ENCODE peak calls at places on chromosomes 11 and 22, in nine cellular contexts. One of them, this sample, is unnamed.

GRCh38 chr11:130689222-130689908 is 226.9 kb downstream of the SNX19 start:
- DNase-seq in stomach: no peak
- DNase-seq in naive thymus-derived CD4-positive, alpha-beta T cell: no peak
- DNase-seq in IMR-90: no peak
- DNase-seq in psoas muscle: no peak
- DNase-seq in PC-9: no peak
- DNase-seq in neuronal stem cell: no peak
- DNase-seq in mammary epithelial cell: no peak
- DNase-seq in ovary: no peak
- DNase-seq in this sample: no peak

GRCh38 chr11:112784323-112785073 is 176.7 kb upstream of the NCAM1 start:
- DNase-seq in PC-9: no peak
- DNase-seq in mammary epithelial cell: no peak
- DNase-seq in ovary: peak; percentile 88
- DNase-seq in IMR-90: no peak
- DNase-seq in naive thymus-derived CD4-positive, alpha-beta T cell: no peak
- DNase-seq in psoas muscle: peak; percentile 65
- DNase-seq in neuronal stem cell: no peak
- DNase-seq in stomach: no peak
- DNase-seq in this sample: peak; percentile 79

GRCh38 chr11:41379084-41379483 is 80.4 kb downstream of the LRRC4C start:
- DNase-seq in neuronal stem cell: no peak
- DNase-seq in mammary epithelial cell: no peak
- DNase-seq in psoas muscle: no peak
- DNase-seq in naive thymus-derived CD4-positive, alpha-beta T cell: no peak
- DNase-seq in IMR-90: no peak
- DNase-seq in PC-9: no peak
- DNase-seq in ovary: no peak
- DNase-seq in stomach: no peak
- DNase-seq in this sample: no peak

GRCh38 chr11:86488553-86488952 is 113.9 kb downstream of the CCDC81 start:
- DNase-seq in PC-9: no peak
- DNase-seq in psoas muscle: no peak
- DNase-seq in naive thymus-derived CD4-positive, alpha-beta T cell: no peak
- DNase-seq in IMR-90: no peak
- DNase-seq in neuronal stem cell: no peak
- DNase-seq in mammary epithelial cell: no peak
- DNase-seq in ovary: no peak
- DNase-seq in stomach: no peak
- DNase-seq in this sample: no peak

GRCh38 chr11:110505514-110506284 is 76.0 kb downstream of the FDX1 start:
- DNase-seq in stomach: no peak
- DNase-seq in ovary: no peak
- DNase-seq in naive thymus-derived CD4-positive, alpha-beta T cell: no peak
- DNase-seq in mammary epithelial cell: no peak
- DNase-seq in psoas muscle: peak; percentile 72
- DNase-seq in IMR-90: no peak
- DNase-seq in PC-9: no peak
- DNase-seq in neuronal stem cell: no peak
- DNase-seq in this sample: no peak

GRCh38 chr11:105713696-105714095 is 103.8 kb downstream of the GRIA4 start:
- DNase-seq in naive thymus-derived CD4-positive, alpha-beta T cell: no peak
- DNase-seq in PC-9: no peak
- DNase-seq in neuronal stem cell: no peak
- DNase-seq in mammary epithelial cell: no peak
- DNase-seq in stomach: no peak
- DNase-seq in ovary: no peak
- DNase-seq in psoas muscle: no peak
- DNase-seq in IMR-90: no peak
- DNase-seq in this sample: no peak

GRCh38 chr11:44737222-44737621 is 10.5 kb downstream of the TSPAN18 start:
- DNase-seq in IMR-90: no peak
- DNase-seq in neuronal stem cell: no peak
- DNase-seq in ovary: no peak
- DNase-seq in naive thymus-derived CD4-positive, alpha-beta T cell: no peak
- DNase-seq in PC-9: no peak
- DNase-seq in mammary epithelial cell: no peak
- DNase-seq in stomach: no peak
- DNase-seq in psoas muscle: no peak
- DNase-seq in this sample: no peak

GRCh38 chr11:73270855-73271477 is 1.2 kb upstream of the P2RY6 start:
- DNase-seq in stomach: peak; percentile 25
- DNase-seq in PC-9: no peak
- DNase-seq in IMR-90: no peak
- DNase-seq in mammary epithelial cell: no peak
- DNase-seq in naive thymus-derived CD4-positive, alpha-beta T cell: no peak
- DNase-seq in ovary: no peak
- DNase-seq in neuronal stem cell: no peak
- DNase-seq in psoas muscle: no peak
- DNase-seq in this sample: no peak

GRCh38 chr11:12112150-12112520 is 1.7 kb downstream of the MICAL2 start:
- DNase-seq in naive thymus-derived CD4-positive, alpha-beta T cell: no peak
- DNase-seq in ovary: no peak
- DNase-seq in mammary epithelial cell: peak; percentile 24
- DNase-seq in neuronal stem cell: no peak
- DNase-seq in PC-9: no peak
- DNase-seq in psoas muscle: no peak
- DNase-seq in stomach: no peak
- DNase-seq in IMR-90: no peak
- DNase-seq in this sample: no peak

GRCh38 chr22:50057868-50058311 is at the start of gene TTLL8:
- DNase-seq in IMR-90: no peak
- DNase-seq in PC-9: no peak
- DNase-seq in ovary: no peak
- DNase-seq in mammary epithelial cell: no peak
- DNase-seq in neuronal stem cell: no peak
- DNase-seq in psoas muscle: no peak
- DNase-seq in stomach: no peak
- DNase-seq in naive thymus-derived CD4-positive, alpha-beta T cell: no peak
- DNase-seq in this sample: no peak

GRCh38 chr11:66315921-66316811 is 678 bp downstream of the CD248 start:
- DNase-seq in stomach: no peak
- DNase-seq in naive thymus-derived CD4-positive, alpha-beta T cell: no peak
- DNase-seq in mammary epithelial cell: no peak
- DNase-seq in IMR-90: no peak
- DNase-seq in PC-9: no peak
- DNase-seq in ovary: no peak
- DNase-seq in neuronal stem cell: no peak
- DNase-seq in psoas muscle: peak; percentile 51
- DNase-seq in this sample: no peak

GRCh38 chr22:33883961-33884808 is 36.1 kb downstream of the LARGE1 start:
- DNase-seq in naive thymus-derived CD4-positive, alpha-beta T cell: no peak
- DNase-seq in PC-9: peak; percentile 23
- DNase-seq in neuronal stem cell: no peak
- DNase-seq in IMR-90: no peak
- DNase-seq in ovary: no peak
- DNase-seq in mammary epithelial cell: no peak
- DNase-seq in stomach: no peak
- DNase-seq in psoas muscle: peak; percentile 68
- DNase-seq in this sample: no peak

GRCh38 chr11:108494182-108494581 is 4.0 kb downstream of the POGLUT3 start:
- DNase-seq in IMR-90: no peak
- DNase-seq in PC-9: no peak
- DNase-seq in naive thymus-derived CD4-positive, alpha-beta T cell: no peak
- DNase-seq in ovary: no peak
- DNase-seq in psoas muscle: no peak
- DNase-seq in stomach: no peak
- DNase-seq in neuronal stem cell: no peak
- DNase-seq in mammary epithelial cell: no peak
- DNase-seq in this sample: no peak

GRCh38 chr22:46707827-46708570 is 30.1 kb downstream of the CERK start:
- DNase-seq in neuronal stem cell: no peak
- DNase-seq in PC-9: no peak
- DNase-seq in psoas muscle: no peak
- DNase-seq in ovary: no peak
- DNase-seq in mammary epithelial cell: no peak
- DNase-seq in IMR-90: no peak
- DNase-seq in naive thymus-derived CD4-positive, alpha-beta T cell: no peak
- DNase-seq in stomach: peak; percentile 83
- DNase-seq in this sample: no peak

GRCh38 chr22:46614070-46614931 is 5.9 kb upstream of the GRAMD4 start:
- DNase-seq in ovary: no peak
- DNase-seq in stomach: no peak
- DNase-seq in neuronal stem cell: no peak
- DNase-seq in psoas muscle: no peak
- DNase-seq in IMR-90: no peak
- DNase-seq in PC-9: no peak
- DNase-seq in mammary epithelial cell: no peak
- DNase-seq in naive thymus-derived CD4-positive, alpha-beta T cell: peak; percentile 90
- DNase-seq in this sample: no peak

GRCh38 chr22:44924724-44925123 is 85.1 kb downstream of the PHF21B start:
- DNase-seq in IMR-90: no peak
- DNase-seq in psoas muscle: no peak
- DNase-seq in ovary: no peak
- DNase-seq in mammary epithelial cell: no peak
- DNase-seq in naive thymus-derived CD4-positive, alpha-beta T cell: no peak
- DNase-seq in PC-9: no peak
- DNase-seq in stomach: no peak
- DNase-seq in neuronal stem cell: no peak
- DNase-seq in this sample: no peak

GRCh38 chr11:65243773-65244172 is 18.0 kb upstream of the POLA2 start:
- DNase-seq in stomach: no peak
- DNase-seq in mammary epithelial cell: no peak
- DNase-seq in IMR-90: no peak
- DNase-seq in naive thymus-derived CD4-positive, alpha-beta T cell: no peak
- DNase-seq in PC-9: no peak
- DNase-seq in ovary: no peak
- DNase-seq in neuronal stem cell: no peak
- DNase-seq in psoas muscle: no peak
- DNase-seq in this sample: no peak

GRCh38 chr11:94379619-94380018 is 21.6 kb downstream of the GPR83 start:
- DNase-seq in stomach: no peak
- DNase-seq in PC-9: no peak
- DNase-seq in neuronal stem cell: no peak
- DNase-seq in naive thymus-derived CD4-positive, alpha-beta T cell: no peak
- DNase-seq in mammary epithelial cell: no peak
- DNase-seq in ovary: no peak
- DNase-seq in IMR-90: no peak
- DNase-seq in psoas muscle: no peak
- DNase-seq in this sample: no peak

GRCh38 chr11:19946681-19947080 is 213.6 kb downstream of the DBX1 start:
- DNase-seq in stomach: no peak
- DNase-seq in IMR-90: no peak
- DNase-seq in PC-9: no peak
- DNase-seq in ovary: no peak
- DNase-seq in naive thymus-derived CD4-positive, alpha-beta T cell: no peak
- DNase-seq in psoas muscle: no peak
- DNase-seq in mammary epithelial cell: no peak
- DNase-seq in neuronal stem cell: no peak
- DNase-seq in this sample: no peak
- H3K36me3 ChIP-seq in stomach: peaks cover 55% of the 10 kb centered on the region
- H3K36me3 ChIP-seq in IMR-90: peaks cover 20% of the 10 kb centered on the region
- H3K36me3 ChIP-seq in PC-9: no peaks in the 10 kb centered on the region
- H3K36me3 ChIP-seq in ovary: no peaks in the 10 kb centered on the region
- H3K36me3 ChIP-seq in naive thymus-derived CD4-positive, alpha-beta T cell: no peaks in the 10 kb centered on the region
- H3K36me3 ChIP-seq in psoas muscle: peaks cover 5% of the 10 kb centered on the region
- H3K36me3 ChIP-seq in mammary epithelial cell: peaks cover 2% of the 10 kb centered on the region
- H3K36me3 ChIP-seq in neuronal stem cell: peaks cover 55% of the 10 kb centered on the region
- H3K36me3 ChIP-seq in this sample: peaks cover 10% of the 10 kb centered on the region

DNA sequence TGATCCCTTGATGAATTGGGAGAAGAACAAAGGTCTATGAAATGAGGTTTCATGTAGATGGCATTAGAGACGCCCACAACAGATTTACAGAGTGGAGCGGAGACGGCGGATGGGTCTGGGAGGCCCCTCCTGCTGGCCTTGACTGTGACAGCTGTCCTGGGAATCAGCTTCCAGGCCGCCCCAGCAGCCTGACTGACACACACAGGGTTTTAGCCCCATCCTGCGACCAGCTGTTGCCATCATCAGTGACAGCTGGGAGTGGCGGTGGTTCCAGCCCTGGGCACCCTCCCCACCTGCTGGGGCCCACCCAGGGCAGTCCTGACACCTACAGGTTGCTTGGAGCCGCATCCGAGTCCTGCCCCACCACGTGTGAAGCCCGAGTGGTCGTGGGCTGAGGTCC is 64.0 kb upstream of the PPP6R3 start:
- DNase-seq in neuronal stem cell: no peak
- DNase-seq in PC-9: no peak
- DNase-seq in ovary: no peak
- DNase-seq in stomach: no peak
- DNase-seq in IMR-90: no peak
- DNase-seq in mammary epithelial cell: no peak
- DNase-seq in psoas muscle: peak; percentile 77
- DNase-seq in naive thymus-derived CD4-positive, alpha-beta T cell: no peak
- DNase-seq in this sample: no peak
- H3K36me3 ChIP-seq in neuronal stem cell: peaks cover 29% of the 10 kb centered on the region
- H3K36me3 ChIP-seq in PC-9: no peaks in the 10 kb centered on the region
- H3K36me3 ChIP-seq in ovary: no peaks in the 10 kb centered on the region
- H3K36me3 ChIP-seq in stomach: peaks cover 51% of the 10 kb centered on the region
- H3K36me3 ChIP-seq in IMR-90: peaks cover 9% of the 10 kb centered on the region
- H3K36me3 ChIP-seq in mammary epithelial cell: no peaks in the 10 kb centered on the region
- H3K36me3 ChIP-seq in psoas muscle: no peaks in the 10 kb centered on the region
- H3K36me3 ChIP-seq in naive thymus-derived CD4-positive, alpha-beta T cell: no peaks in the 10 kb centered on the region
- H3K36me3 ChIP-seq in this sample: no peaks in the 10 kb centered on the region

GRCh38 chr22:38442967-38443674 is 11.9 kb downstream of the KCNJ4 start:
- DNase-seq in ovary: no peak
- DNase-seq in naive thymus-derived CD4-positive, alpha-beta T cell: no peak
- DNase-seq in stomach: no peak
- DNase-seq in neuronal stem cell: no peak
- DNase-seq in mammary epithelial cell: no peak
- DNase-seq in PC-9: no peak
- DNase-seq in IMR-90: no peak
- DNase-seq in psoas muscle: no peak
- DNase-seq in this sample: no peak
- H3K36me3 ChIP-seq in ovary: no peaks in the 10 kb centered on the region
- H3K36me3 ChIP-seq in naive thymus-derived CD4-positive, alpha-beta T cell: no peaks in the 10 kb centered on the region
- H3K36me3 ChIP-seq in stomach: no peaks in the 10 kb centered on the region
- H3K36me3 ChIP-seq in neuronal stem cell: no peaks in the 10 kb centered on the region
- H3K36me3 ChIP-seq in mammary epithelial cell: no peaks in the 10 kb centered on the region
- H3K36me3 ChIP-seq in PC-9: no peaks in the 10 kb centered on the region
- H3K36me3 ChIP-seq in IMR-90: no peaks in the 10 kb centered on the region
- H3K36me3 ChIP-seq in psoas muscle: no peaks in the 10 kb centered on the region
- H3K36me3 ChIP-seq in this sample: no peaks in the 10 kb centered on the region

GRCh38 chr22:36928181-36928580 is 14.8 kb downstream of the CSF2RB start:
- DNase-seq in psoas muscle: no peak
- DNase-seq in mammary epithelial cell: no peak
- DNase-seq in naive thymus-derived CD4-positive, alpha-beta T cell: no peak
- DNase-seq in ovary: no peak
- DNase-seq in neuronal stem cell: no peak
- DNase-seq in IMR-90: no peak
- DNase-seq in stomach: no peak
- DNase-seq in PC-9: no peak
- DNase-seq in this sample: no peak

GRCh38 chr22:36928826-36929535 is 15.6 kb downstream of the CSF2RB start:
- DNase-seq in mammary epithelial cell: no peak
- DNase-seq in naive thymus-derived CD4-positive, alpha-beta T cell: no peak
- DNase-seq in stomach: no peak
- DNase-seq in PC-9: no peak
- DNase-seq in psoas muscle: no peak
- DNase-seq in IMR-90: no peak
- DNase-seq in neuronal stem cell: no peak
- DNase-seq in ovary: no peak
- DNase-seq in this sample: no peak

GRCh38 chr22:36930041-36930935 is 16.9 kb downstream of the CSF2RB start:
- DNase-seq in IMR-90: no peak
- DNase-seq in psoas muscle: no peak
- DNase-seq in neuronal stem cell: no peak
- DNase-seq in naive thymus-derived CD4-positive, alpha-beta T cell: no peak
- DNase-seq in PC-9: no peak
- DNase-seq in mammary epithelial cell: no peak
- DNase-seq in ovary: no peak
- DNase-seq in stomach: no peak
- DNase-seq in this sample: no peak

GRCh38 chr22:36931446-36931845 is 18.0 kb downstream of the CSF2RB start:
- DNase-seq in ovary: no peak
- DNase-seq in IMR-90: no peak
- DNase-seq in neuronal stem cell: no peak
- DNase-seq in PC-9: no peak
- DNase-seq in stomach: no peak
- DNase-seq in naive thymus-derived CD4-positive, alpha-beta T cell: no peak
- DNase-seq in psoas muscle: no peak
- DNase-seq in mammary epithelial cell: no peak
- DNase-seq in this sample: no peak

GRCh38 chr22:36929621-36930020 is 16.2 kb downstream of the CSF2RB start:
- DNase-seq in mammary epithelial cell: no peak
- DNase-seq in ovary: no peak
- DNase-seq in psoas muscle: no peak
- DNase-seq in naive thymus-derived CD4-positive, alpha-beta T cell: no peak
- DNase-seq in IMR-90: no peak
- DNase-seq in PC-9: no peak
- DNase-seq in stomach: no peak
- DNase-seq in neuronal stem cell: no peak
- DNase-seq in this sample: no peak
- H3K36me3 ChIP-seq in mammary epithelial cell: no peaks in the 10 kb centered on the region
- H3K36me3 ChIP-seq in ovary: no peaks in the 10 kb centered on the region
- H3K36me3 ChIP-seq in psoas muscle: no peaks in the 10 kb centered on the region
- H3K36me3 ChIP-seq in naive thymus-derived CD4-positive, alpha-beta T cell: no peaks in the 10 kb centered on the region
- H3K36me3 ChIP-seq in IMR-90: no peaks in the 10 kb centered on the region
- H3K36me3 ChIP-seq in PC-9: no peaks in the 10 kb centered on the region
- H3K36me3 ChIP-seq in stomach: no peaks in the 10 kb centered on the region
- H3K36me3 ChIP-seq in neuronal stem cell: no peaks in the 10 kb centered on the region
- H3K36me3 ChIP-seq in this sample: no peaks in the 10 kb centered on the region

This sample was measured in thyroid gland.